ENCODE peak calls at places on chromosome 21, in nine cellular contexts. Z is heart left ventricle, B is AG04450, S is GM12865, V is stomach, Y is BE2C, R is fibroblast of pulmonary artery, H is esophagus squamous epithelium, T is neural progenitor cell. M is an unnamed sample.

GRCh38 chr21:28402616-28402989 is 590.1 kb downstream of the LTN1 start:
- DNase-seq in Z (no peak), B (no peak), S (no peak), V (no peak), Y (no peak), R (peak), H (no peak), T (no peak), M (no peak)

GRCh38 chr21:28025111-28025510 is 967.6 kb downstream of the LTN1 start:
- DNase-seq in Z (no peak), B (no peak), S (no peak), V (no peak), Y (no peak), R (no peak), H (no peak), T (no peak), M (no peak)

GRCh38 chr21:34836103-34836932 is 167.5 kb downstream of the CLIC6 start:
- DNase-seq in Z (peak), B (peak), S (no peak), V (peak), Y (no peak), R (peak), H (no peak), T (no peak), M (peak)

GRCh38 chr21:15850645-15851044 is 120.9 kb downstream of the USP25 start:
- DNase-seq in Z (no peak), B (no peak), S (no peak), V (no peak), Y (no peak), R (peak), H (no peak), T (no peak), M (peak)

GRCh38 chr21:38997051-38997450 is 186.2 kb downstream of the PSMG1 start:
- DNase-seq in Z (no peak), B (no peak), S (no peak), V (no peak), Y (no peak), R (no peak), H (no peak), T (no peak), M (no peak)

GRCh38 chr21:33801424-33802405 is 113.9 kb downstream of the ATP5PO start:
- DNase-seq in Z (no peak), B (peak), S (peak), V (peak), Y (no peak), R (peak), H (no peak), T (peak), M (peak)

GRCh38 chr21:16678479-16678878 is 834.4 kb upstream of the CXADR start:
- DNase-seq in Z (no peak), B (no peak), S (no peak), V (no peak), Y (no peak), R (no peak), H (no peak), T (no peak), M (no peak)

GRCh38 chr21:38843806-38844479 is 38.2 kb downstream of the ETS2 start:
- DNase-seq in Z (no peak), B (peak), S (no peak), V (no peak), Y (no peak), R (peak), H (no peak), T (no peak), M (peak)

GRCh38 chr21:27643326-27643725 is 676.4 kb upstream of the ADAMTS5 start:
- DNase-seq in Z (no peak), B (no peak), S (no peak), V (no peak), Y (no peak), R (peak), H (no peak), T (no peak), M (no peak)

GRCh38 chr21:37225440-37225839 is 41.7 kb downstream of the VPS26C start:
- DNase-seq in Z (no peak), B (no peak), S (no peak), V (no peak), Y (no peak), R (no peak), H (no peak), T (no peak), M (no peak)

GRCh38 chr21:45724345-45724961 is 80.9 kb downstream of the PCBP3 start:
- DNase-seq in Z (peak), B (no peak), S (no peak), V (no peak), Y (peak), R (no peak), H (no peak), T (no peak), M (no peak)

GRCh38 chr21:26405735-26406361 is 167.2 kb downstream of the CYYR1 start:
- DNase-seq in Z (no peak), B (peak), S (peak), V (no peak), Y (peak), R (peak), H (no peak), T (peak), M (peak)

GRCh38 chr21:37341254-37341960 is 25.2 kb upstream of the DYRK1A start:
- DNase-seq in Z (no peak), B (no peak), S (no peak), V (no peak), Y (peak), R (no peak), H (no peak), T (peak), M (peak)

GRCh38 chr21:17359781-17360180 is 153.1 kb upstream of the CXADR start:
- DNase-seq in Z (no peak), B (no peak), S (no peak), V (no peak), Y (peak), R (no peak), H (no peak), T (no peak), M (no peak)

GRCh38 chr21:17688912-17689874 is 76.5 kb upstream of the BTG3 start:
- DNase-seq in Z (peak), B (no peak), S (peak), V (peak), Y (peak), R (peak), H (no peak), T (no peak), M (peak)

GRCh38 chr21:34807146-34807880 is 138.5 kb downstream of the CLIC6 start:
- DNase-seq in Z (no peak), B (peak), S (peak), V (no peak), Y (no peak), R (peak), H (no peak), T (no peak), M (peak)

GRCh38 chr21:35909456-35910178 is 150.7 kb downstream of the SETD4 start:
- DNase-seq in Z (no peak), B (no peak), S (no peak), V (no peak), Y (no peak), R (peak), H (no peak), T (no peak), M (no peak)

GRCh38 chr21:34900376-34900775 is 148.7 kb downstream of the RUNX1 start:
- DNase-seq in Z (no peak), B (no peak), S (no peak), V (no peak), Y (no peak), R (no peak), H (no peak), T (no peak), M (peak)

GRCh38 chr21:45981154-45981606 is 390 bp upstream of the COL6A1 start:
- DNase-seq in Z (peak), B (peak), S (no peak), V (peak), Y (peak), R (peak), H (no peak), T (peak), M (peak)

GRCh38 chr21:37513383-37513782 is 146.8 kb downstream of the DYRK1A start:
- DNase-seq in Z (no peak), B (no peak), S (no peak), V (no peak), Y (no peak), R (no peak), H (no peak), T (no peak), M (no peak)

GRCh38 chr21:37145635-37146111 is 72.6 kb downstream of the TTC3 start:
- DNase-seq in Z (no peak), B (no peak), S (no peak), V (no peak), Y (no peak), R (no peak), H (no peak), T (peak), M (no peak)

GRCh38 chr21:36079010-36079649 is 9.3 kb downstream of the CBR1 start:
- DNase-seq in Z (peak), B (no peak), S (peak), V (peak), Y (no peak), R (no peak), H (no peak), T (no peak), M (no peak)

GRCh38 chr21:45405819-45406762 is 1.1 kb downstream of the COL18A1 start:
- DNase-seq in Z (peak), B (no peak), S (no peak), V (no peak), Y (no peak), R (peak), H (no peak), T (peak), M (no peak)

GRCh38 chr21:46122758-46123683 is 25.1 kb downstream of the COL6A2 start:
- DNase-seq in Z (peak), B (no peak), S (no peak), V (no peak), Y (no peak), R (no peak), H (no peak), T (no peak), M (no peak)

GRCh38 chr21:39694750-39695149 is 50.2 kb upstream of the IGSF5 start:
- DNase-seq in Z (no peak), B (no peak), S (no peak), V (no peak), Y (no peak), R (no peak), H (no peak), T (no peak), M (no peak)

DNA sequence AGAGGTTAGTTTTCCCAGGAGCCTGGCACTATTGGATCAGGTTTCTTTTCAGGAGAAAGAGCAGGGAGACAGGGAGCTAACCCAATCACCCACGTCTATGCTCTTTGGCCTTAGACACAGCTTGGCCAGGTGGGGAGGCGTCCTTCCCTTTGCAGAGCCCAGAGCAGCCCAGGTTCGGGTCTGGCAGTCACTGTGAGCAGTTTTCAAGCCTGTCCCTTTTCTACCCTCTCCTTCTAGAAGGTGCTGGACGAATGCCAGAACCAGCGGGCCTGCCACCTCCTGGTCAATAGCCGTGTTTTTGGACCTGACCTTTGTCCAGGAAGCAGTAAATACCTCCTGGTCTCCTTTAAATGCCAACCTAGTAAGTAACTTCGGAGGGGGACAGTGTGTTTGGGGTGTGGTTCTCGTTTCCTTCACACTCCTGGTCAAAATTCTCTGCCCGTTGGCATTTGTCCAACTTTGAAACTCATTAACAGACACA is 44.9 kb downstream of the EVA1C start:
- DNase-seq in Z (peak), B (no peak), S (no peak), V (peak), Y (peak), R (peak), H (no peak), T (no peak), M (no peak)
- TF ChIP-seq CTCF in Z (peak), B (peak), S (no peak), V (no peak), Y (peak), R (peak), H (no peak), T (no peak), M (no peak)

DNA sequence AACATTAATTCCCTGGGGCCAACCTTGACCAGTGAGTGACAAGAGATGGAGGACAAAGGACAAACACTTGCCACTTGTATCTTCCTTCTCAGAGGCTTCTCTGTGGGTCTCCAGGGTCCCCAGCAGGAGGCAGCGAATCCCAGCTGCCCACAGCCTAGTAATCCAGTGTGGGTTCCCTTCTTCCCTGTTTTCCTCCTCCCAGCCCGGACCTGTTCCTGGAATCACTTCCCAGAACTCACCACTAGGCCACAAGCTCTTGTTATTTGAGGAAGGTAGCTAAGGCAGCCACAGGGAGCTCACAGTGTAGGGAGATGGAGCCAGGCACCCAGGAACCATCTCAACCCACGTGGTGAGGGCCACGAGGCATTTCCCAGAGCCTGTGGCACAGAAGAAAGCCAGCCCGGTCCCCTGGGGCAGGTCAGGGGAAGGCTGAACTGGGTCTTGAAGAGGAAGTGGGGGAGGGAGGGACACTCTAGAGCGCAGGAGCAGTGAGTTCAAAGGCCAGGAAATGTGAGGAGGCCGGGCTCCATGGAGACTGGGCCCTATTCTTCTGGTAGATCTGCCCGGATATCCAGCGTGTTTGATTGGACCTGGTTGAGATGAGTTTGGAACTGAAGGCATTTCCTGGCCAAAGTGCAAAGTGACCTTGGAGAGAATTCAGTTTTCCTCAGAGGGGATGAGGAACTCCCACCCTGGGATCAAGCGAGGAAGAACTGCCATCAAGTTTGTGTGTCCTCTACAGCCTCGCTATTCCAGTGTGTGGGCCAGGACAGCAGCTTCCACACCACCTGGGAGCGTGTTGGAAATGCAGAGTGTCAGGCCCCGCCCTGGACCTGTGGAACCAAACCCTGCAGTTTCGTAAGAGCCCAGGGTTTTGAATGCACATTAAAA is 20.3 kb upstream of the C2CD2 start:
- DNase-seq in Z (peak), B (no peak), S (peak), V (peak), Y (no peak), R (peak), H (no peak), T (no peak), M (no peak)
- TF ChIP-seq CTCF in Z (no peak), B (peak), S (no peak), V (no peak), Y (peak), R (peak), H (no peak), T (no peak), M (peak)

GRCh38 chr21:40795313-40795712 is 51.6 kb downstream of the DSCAM start:
- DNase-seq in Z (no peak), B (no peak), S (no peak), V (no peak), Y (no peak), R (no peak), H (no peak), T (no peak), M (no peak)
- TF ChIP-seq CTCF in Z (no peak), B (no peak), S (no peak), V (no peak), Y (no peak), R (no peak), H (no peak), T (no peak), M (no peak)

DNA sequence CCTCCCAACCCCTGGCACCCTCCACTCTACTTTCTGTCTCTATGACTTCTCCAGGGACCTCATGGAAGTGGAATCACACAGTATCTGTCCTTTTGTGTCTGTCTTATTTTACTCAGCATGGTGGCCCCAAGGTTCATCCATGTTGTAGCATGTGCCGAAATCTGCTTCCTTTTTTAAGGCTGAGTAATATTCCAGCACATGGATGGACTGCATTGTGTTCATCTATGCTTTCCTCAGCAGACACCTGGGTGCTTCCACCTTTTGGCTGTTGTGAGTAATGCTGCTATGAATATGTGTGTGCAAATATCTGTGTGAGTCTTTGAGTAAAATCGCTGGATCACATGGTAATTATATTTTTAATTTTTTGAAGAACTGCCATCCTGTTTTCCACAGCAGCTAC is 1.6 kb upstream of the PFKL start:
- DNase-seq in Z (no peak), B (no peak), S (peak), V (no peak), Y (no peak), R (peak), H (no peak), T (no peak), M (peak)
- TF ChIP-seq CTCF in Z (no peak), B (peak), S (peak), V (no peak), Y (peak), R (peak), H (no peak), T (no peak), M (no peak)